ENCODE peak calls at places on chromosome 12, in five cellular contexts. G, S, T, I and E are unnamed samples.

GRCh38 chr12:132550830-132551229 is 59.6 kb downstream of the LRCOL1 start:
- DNase-seq in S (no peak), I (no peak), T (no peak), G (no peak), E (no peak)

GRCh38 chr12:104505095-104505819 is 48.5 kb downstream of the CHST11 start:
- DNase-seq in I (no peak), G (no peak), T (no peak), S (no peak), E (no peak)

GRCh38 chr12:118467576-118467975 is 91.2 kb downstream of the SUDS3 start:
- DNase-seq in T (no peak), G (no peak), S (no peak), I (no peak), E (no peak)

GRCh38 chr12:88957358-88957757 is 377.1 kb upstream of the KITLG start:
- DNase-seq in S (no peak), T (no peak), I (no peak), G (no peak), E (no peak)

GRCh38 chr12:75702477-75703093 is 191.2 kb upstream of the KRR1 start:
- DNase-seq in G (no peak), I (no peak), S (no peak), T (no peak), E (no peak)

GRCh38 chr12:47408171-47408871 is 297.5 kb downstream of the RPAP3 start:
- DNase-seq in G (no peak), I (no peak), S (no peak), T (peak), E (no peak)

GRCh38 chr12:46187023-46187422 is 81.8 kb downstream of the SLC38A1 start:
- DNase-seq in I (no peak), G (peak), T (no peak), S (no peak), E (no peak)

GRCh38 chr12:27199638-27200300 is 44.3 kb upstream of the STK38L start:
- DNase-seq in G (no peak), S (no peak), T (no peak), I (no peak), E (no peak)

GRCh38 chr12:22287056-22287455 is 47.5 kb downstream of the ST8SIA1 start:
- DNase-seq in S (no peak), I (no peak), T (no peak), G (no peak), E (no peak)

GRCh38 chr12:105214670-105215375 is 21.2 kb downstream of the APPL2 start:
- DNase-seq in T (no peak), S (no peak), G (no peak), I (no peak), E (no peak)

GRCh38 chr12:113348849-113349536 is 9.4 kb upstream of the PLBD2 start:
- DNase-seq in S (no peak), G (no peak), I (no peak), T (no peak), E (no peak)

GRCh38 chr12:124030510-124030909 is 57.5 kb downstream of the ZNF664 start:
- DNase-seq in S (no peak), G (peak), I (no peak), T (no peak), E (no peak)

GRCh38 chr12:48285751-48286650 is 64.7 kb downstream of the ZNF641 start:
- DNase-seq in I (no peak), T (no peak), G (no peak), S (no peak), E (no peak)

GRCh38 chr12:118136559-118137003 is 657 bp downstream of the PEBP1 start:
- DNase-seq in I (peak), S (no peak), T (no peak), G (no peak), E (peak)

GRCh38 chr12:132566551-132567131 is 43.7 kb downstream of the LRCOL1 start:
- DNase-seq in I (no peak), S (no peak), G (no peak), T (no peak), E (no peak)

GRCh38 chr12:20646239-20646827 is 48.8 kb upstream of the SLCO1C1 start:
- DNase-seq in S (no peak), I (no peak), T (no peak), G (peak), E (no peak)

GRCh38 chr12:13173537-13173936 is 23.0 kb upstream of the EMP1 start:
- DNase-seq in G (peak), I (no peak), T (no peak), S (no peak), E (peak)

GRCh38 chr12:83128529-83128928 is 441.8 kb downstream of the TMTC2 start:
- DNase-seq in G (no peak), I (no peak), S (no peak), T (no peak), E (no peak)

GRCh38 chr12:22282283-22282682 is 52.2 kb downstream of the ST8SIA1 start:
- DNase-seq in T (no peak), G (peak), S (no peak), I (no peak), E (no peak)

GRCh38 chr12:98939350-98939749 is 294.3 kb downstream of the APAF1 start:
- DNase-seq in I (no peak), T (peak), G (peak), S (no peak), E (no peak)

GRCh38 chr12:107375231-107375630 is 281.9 kb upstream of the CRY1 start:
- DNase-seq in I (no peak), S (no peak), T (no peak), G (no peak), E (no peak)

GRCh38 chr12:93089805-93090569 is 160.9 kb upstream of the EEA1 start:
- DNase-seq in G (no peak), I (no peak), S (no peak), T (no peak), E (no peak)

GRCh38 chr12:108666326-108666995 is 32.8 kb upstream of the SELPLG start:
- DNase-seq in I (no peak), S (no peak), T (no peak), G (no peak), E (no peak)